ENCODE peak calls at places on chromosomes 7 and 10, in four cellular contexts. R is SK-N-SH, F is HepG2, E is H1. Q is an unnamed sample.

GRCh38 chr10:4407783-4408182 is 418.2 kb upstream of the AKR1E2 start:
- DNase-seq in E (no peak), F (no peak), R (no peak), Q (no peak)

GRCh38 chr10:75653761-75654160 is 222.3 kb downstream of the LRMDA start:
- DNase-seq in R (no peak), F (peak; percentile 43), E (no peak), Q (no peak)

GRCh38 chr7:152025937-152026890 is 740 bp downstream of the GALNT11 start:
- DNase-seq in R (no peak), E (no peak), F (no peak), Q (no peak)

GRCh38 chr7:17929647-17930395 is 10.5 kb downstream of the SNX13 start:
- DNase-seq in E (no peak), R (no peak), F (no peak), Q (no peak)

GRCh38 chr7:103117016-103117415 is 31.9 kb downstream of the NAPEPLD start:
- DNase-seq in R (no peak), F (no peak), E (no peak), Q (no peak)

GRCh38 chr7:22582860-22583640 is 83.1 kb upstream of the STEAP1B start:
- DNase-seq in R (no peak), F (no peak), E (no peak), Q (no peak)

GRCh38 chr7:8442814-8443304 is 9.4 kb downstream of the NXPH1 start:
- DNase-seq in F (no peak), E (peak; percentile 97), R (no peak), Q (no peak)

GRCh38 chr10:111298031-111298430 is 221.2 kb downstream of the ADRA2A start:
- DNase-seq in F (no peak), E (no peak), R (no peak), Q (no peak)

GRCh38 chr7:142873871-142874270 is 11.7 kb downstream of the TRPV6 start:
- DNase-seq in E (no peak), R (no peak), F (no peak), Q (no peak)

GRCh38 chr10:122992031-122992585 is 11.9 kb downstream of the PSTK start:
- DNase-seq in F (no peak), E (no peak), R (no peak), Q (no peak)

GRCh38 chr10:58065529-58065815 is 202.2 kb downstream of the IPMK start:
- DNase-seq in R (no peak), F (no peak), E (no peak), Q (no peak)

GRCh38 chr7:55081067-55081853 is 62.4 kb downstream of the EGFR start:
- DNase-seq in E (no peak), F (no peak), R (peak; percentile 62), Q (no peak)

GRCh38 chr7:20449146-20449648 is 118.5 kb downstream of the ITGB8 start:
- DNase-seq in E (no peak), F (no peak), R (no peak), Q (no peak)

GRCh38 chr10:3363316-3364070 is 190.9 kb upstream of the PITRM1 start:
- DNase-seq in F (no peak), R (no peak), E (no peak), Q (no peak)

DNA sequence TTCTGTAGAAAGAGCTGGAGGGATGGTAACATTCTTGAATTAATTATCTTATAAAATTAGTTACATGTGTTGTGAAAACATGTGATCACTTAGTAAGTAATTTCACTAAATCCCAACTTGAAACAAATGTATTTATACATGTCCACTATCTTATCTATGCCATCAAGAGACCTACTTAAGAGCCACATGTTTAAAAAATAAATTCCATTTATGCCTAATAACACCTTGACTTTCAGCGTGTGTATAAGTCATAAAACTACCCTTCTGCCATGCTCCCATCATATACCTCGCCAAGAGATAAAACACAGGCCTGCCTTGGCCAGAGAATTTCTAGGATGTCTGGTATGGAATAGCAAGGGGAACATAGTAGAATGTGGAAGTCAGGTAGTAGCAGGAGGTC is 37.3 kb downstream of the LIPJ start:
- DNase-seq in F (no peak), R (peak; percentile 19), E (no peak), Q (no peak)
- TF ChIP-seq TCF12 in F (no peak), R (peak; percentile 3), E (no peak), Q (no peak)

DNA sequence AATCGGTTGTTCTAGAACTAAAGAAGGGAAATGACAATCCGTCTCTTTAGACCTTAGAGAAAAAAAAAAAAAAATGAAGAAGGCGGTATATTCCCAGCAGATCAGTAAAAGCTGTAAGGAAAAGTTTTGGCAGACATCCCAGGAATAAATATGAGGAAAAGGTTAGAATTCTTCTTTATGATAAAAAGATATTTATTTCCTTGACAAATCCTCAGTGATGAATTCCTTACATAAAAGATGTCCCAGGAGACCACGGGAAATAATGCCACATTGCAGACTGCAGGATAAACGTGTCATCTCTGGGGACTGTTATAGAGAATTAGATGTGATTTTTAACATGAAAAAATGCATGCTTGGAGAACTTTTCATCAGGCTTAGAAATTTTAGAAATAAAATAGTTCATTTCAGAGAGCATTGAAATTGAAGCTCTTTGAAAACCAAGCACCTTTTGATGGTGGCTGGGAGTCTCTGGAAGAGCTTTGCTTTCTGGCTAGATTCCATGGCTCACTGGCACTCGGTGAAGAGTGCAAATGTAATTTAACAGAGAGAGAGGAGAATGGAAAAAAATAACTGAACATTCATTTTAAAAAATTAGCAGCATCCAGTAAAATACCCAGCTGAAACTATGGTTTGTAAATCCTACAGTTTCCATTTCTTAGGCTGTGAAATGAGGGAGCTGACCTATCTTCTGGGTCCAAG is 98.2 kb downstream of the PRPF18 start:
- DNase-seq in R (no peak), F (no peak), E (no peak), Q (no peak)
- TF ChIP-seq TCF12 in R (peak; percentile 71), F (no peak), E (no peak), Q (no peak)

DNA sequence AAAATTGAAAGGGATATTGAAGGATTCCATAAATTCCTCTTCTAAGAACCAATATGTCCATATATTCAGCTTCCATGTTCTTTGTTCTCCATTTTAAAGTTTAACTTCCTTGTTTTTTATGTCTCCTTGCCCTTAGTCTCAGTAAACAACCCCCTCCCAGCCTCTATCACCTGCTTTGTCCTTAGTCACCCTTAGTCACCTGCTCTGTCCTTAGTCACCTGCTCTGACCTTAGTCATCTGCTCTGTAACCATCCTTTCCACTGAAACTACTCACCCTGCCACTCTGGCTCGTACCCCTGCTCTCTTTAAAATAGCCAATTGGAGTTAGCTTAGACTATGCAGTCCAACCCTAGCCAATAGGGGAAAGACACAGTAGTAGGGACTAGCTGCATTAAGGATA is 136.2 kb upstream of the TMEM106B start:
- DNase-seq in F (no peak), R (no peak), E (no peak), Q (no peak)
- TF ChIP-seq TCF12 in F (no peak), R (no peak), E (no peak), Q (no peak)

DNA sequence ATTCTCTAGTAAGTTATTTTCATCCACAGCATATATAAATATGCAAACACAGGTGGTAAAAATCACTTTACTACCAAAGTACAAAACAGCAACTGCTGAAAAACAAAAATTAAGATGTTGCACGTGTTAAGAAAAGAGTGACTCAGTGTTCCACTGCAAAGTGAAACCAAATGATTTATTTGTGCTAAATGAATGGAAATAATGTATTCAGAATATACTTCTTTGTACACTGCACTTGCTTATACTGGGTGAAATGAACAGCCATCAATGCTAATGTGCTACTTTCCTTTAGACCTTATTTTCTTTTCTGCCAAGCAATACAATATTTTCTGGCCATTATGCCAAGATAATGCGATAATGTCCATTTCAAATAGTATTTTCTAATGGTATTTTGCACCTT is 38.3 kb upstream of the MRLN start:
- DNase-seq in R (no peak), E (no peak), F (no peak), Q (no peak)
- TF ChIP-seq TCF12 in R (no peak), E (no peak), F (no peak), Q (no peak)

GRCh38 chr10:90968448-90969086 is 47.7 kb upstream of the ANKRD1 start:
- DNase-seq in F (no peak), R (peak; percentile 38), E (no peak), Q (no peak)
- TF ChIP-seq TCF12 in F (no peak), R (peak; percentile 99), E (no peak), Q (no peak)

DNA sequence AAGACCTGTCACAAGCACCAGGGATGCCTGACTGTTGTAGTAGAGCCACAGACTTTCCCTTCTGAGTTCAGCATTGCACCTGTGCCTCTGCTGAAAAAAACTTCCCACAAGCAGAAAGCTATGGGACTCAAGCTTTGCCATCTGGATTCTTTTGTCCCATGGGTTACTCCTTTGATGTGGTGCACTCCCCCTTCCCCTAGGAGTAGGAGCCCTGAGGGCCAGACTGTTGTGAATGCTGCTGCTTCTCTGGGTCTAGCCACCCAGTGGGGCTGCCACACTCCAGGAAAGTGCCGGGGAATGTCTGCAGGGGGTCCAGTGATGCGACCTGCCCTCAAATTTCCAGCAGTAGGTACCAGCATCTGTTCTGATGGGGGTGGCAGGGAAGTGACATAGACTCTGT is 11.7 kb downstream of the CASP7 start:
- DNase-seq in E (no peak), F (no peak), R (no peak), Q (no peak)
- TF ChIP-seq TCF12 in E (no peak), F (no peak), R (no peak), Q (no peak)

GRCh38 chr7:2691223-2691818 is 3.3 kb downstream of the AMZ1 start:
- DNase-seq in R (no peak), F (no peak), E (no peak), Q (no peak)
- TF ChIP-seq TCF12 in R (no peak), F (no peak), E (no peak), Q (no peak)